ENCODE peak calls at places on chromosomes 12 and 14, in six cellular contexts. L is GM12865, P is brain microvascular endothelial cell, C is nephron progenitor cell, W is fibroblast of lung, V is cardiac fibroblast. K is an unnamed sample.

GRCh38 chr14:70887207-70888150 is 19.8 kb upstream of the PCNX1 start:
- DNase-seq in V (peak; percentile 84), C (no peak), P (peak; percentile 74), L (peak; percentile 79), W (peak; percentile 82), K (peak; percentile 52)

GRCh38 chr14:75832621-75833297 is 149.0 kb downstream of the TGFB3 start:
- DNase-seq in V (peak; percentile 71), W (peak; percentile 91), C (no peak), L (no peak), P (peak; percentile 36), K (peak; percentile 86)

GRCh38 chr12:57091633-57092528 is 3.0 kb downstream of the NAB2 start:
- DNase-seq in P (no peak), V (no peak), C (no peak), L (no peak), W (no peak), K (no peak)

GRCh38 chr14:22386924-22387775 is 201.9 kb downstream of the DAD1 start:
- DNase-seq in V (peak; percentile 85), L (peak; percentile 90), P (peak; percentile 70), W (peak; percentile 62), C (peak; percentile 79), K (peak; percentile 57)

GRCh38 chr14:68574906-68575305 is 218.0 kb downstream of the ZFP36L1 start:
- DNase-seq in V (peak; percentile 51), P (no peak), C (no peak), W (peak; percentile 65), L (no peak), K (peak; percentile 52)

GRCh38 chr14:61031026-61031425 is 50.0 kb downstream of the SLC38A6 start:
- DNase-seq in W (no peak), L (no peak), V (no peak), P (no peak), C (no peak), K (no peak)

GRCh38 chr12:4118017-4118510 is 155.5 kb upstream of the CCND2 start:
- DNase-seq in W (peak; percentile 62), C (no peak), V (peak; percentile 42), L (peak; percentile 93), P (peak; percentile 9), K (peak; percentile 31)

GRCh38 chr14:73237219-73237785 is at the start of gene PAPLN:
- DNase-seq in W (peak; percentile 12), V (peak; percentile 24), P (no peak), L (no peak), C (no peak), K (no peak)

GRCh38 chr12:11836282-11836963 is 186.9 kb downstream of the ETV6 start:
- DNase-seq in W (no peak), C (no peak), P (no peak), L (peak; percentile 98), V (no peak), K (no peak)

GRCh38 chr12:79121486-79121885 is 256.9 kb downstream of the SYT1 start:
- DNase-seq in V (peak; percentile 9), P (no peak), W (no peak), C (no peak), L (peak; percentile 12), K (no peak)

GRCh38 chr14:99523661-99524050 is 42.4 kb downstream of the CCNK start:
- DNase-seq in V (no peak), P (no peak), C (no peak), L (no peak), W (no peak), K (no peak)

GRCh38 chr12:76153616-76154015 is 69.1 kb upstream of the NAP1L1 start:
- DNase-seq in W (no peak), P (no peak), V (no peak), L (peak; percentile 18), C (no peak), K (no peak)

GRCh38 chr12:106962291-106962690 is 6.6 kb downstream of the TMEM263 start:
- DNase-seq in W (no peak), C (no peak), V (no peak), P (no peak), L (no peak), K (peak; percentile 39)

GRCh38 chr12:7934153-7934552 is 1.8 kb downstream of the SLC2A3 start:
- DNase-seq in V (peak; percentile 21), P (no peak), W (no peak), L (peak; percentile 15), C (no peak), K (no peak)

GRCh38 chr12:7935464-7935772 is 569 bp downstream of the SLC2A3 start:
- DNase-seq in P (no peak), L (peak; percentile 25), C (no peak), W (no peak), V (no peak), K (no peak)

GRCh38 chr12:7933255-7933726 is 2.7 kb downstream of the SLC2A3 start:
- DNase-seq in W (peak; percentile 95), L (peak; percentile 95), V (peak; percentile 97), P (peak; percentile 91), C (peak; percentile 71), K (peak; percentile 95)

GRCh38 chr12:7935773-7936581 is at the start of gene SLC2A3:
- DNase-seq in P (peak; percentile 87), C (peak; percentile 40), W (peak; percentile 91), V (peak; percentile 94), L (peak; percentile 82), K (peak; percentile 92)

DNA sequence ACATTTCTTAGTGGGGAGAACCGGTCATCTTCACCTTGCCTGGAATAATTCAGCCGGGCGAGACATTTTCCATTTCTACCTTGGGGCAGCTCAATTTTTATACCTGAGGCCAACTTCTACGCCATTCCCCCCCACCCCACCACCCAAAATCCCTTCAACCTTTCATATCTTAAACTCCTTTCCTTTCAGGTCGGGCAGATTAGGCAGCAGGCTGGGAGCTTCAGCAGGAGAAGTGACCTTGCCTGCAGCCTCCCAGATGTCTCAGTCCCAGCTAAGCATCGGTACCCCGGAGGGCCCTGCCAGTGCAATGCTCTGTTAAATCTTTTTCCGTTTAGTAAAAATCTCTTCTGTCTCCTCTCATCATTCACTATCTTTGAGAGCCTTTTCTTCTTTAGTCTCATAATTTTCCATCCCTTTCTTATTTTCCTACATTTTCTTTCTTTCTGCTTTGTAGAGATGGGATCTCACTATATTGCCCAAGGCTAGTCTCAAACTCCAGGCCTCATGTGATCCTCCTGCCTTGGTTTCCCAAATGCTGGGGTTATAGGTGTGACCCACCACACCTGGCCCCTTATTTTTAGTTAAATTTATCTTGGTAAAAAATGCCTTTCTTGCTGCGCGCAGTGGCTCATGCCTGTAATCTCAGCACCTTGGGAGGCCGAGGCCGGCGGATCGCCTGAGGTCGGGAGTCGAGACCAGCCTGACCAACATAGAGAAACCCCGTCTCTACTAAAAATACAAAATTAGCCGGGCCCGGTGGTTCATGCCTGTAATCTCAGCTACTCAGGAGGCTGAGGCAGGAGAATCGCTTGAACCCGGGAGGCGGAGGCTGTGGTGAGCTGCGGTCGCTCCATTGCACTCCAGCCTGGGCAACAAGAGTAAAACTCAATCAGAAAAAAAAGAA is 1.2 kb downstream of the SLC2A3 start:
- DNase-seq in P (no peak), L (peak; percentile 10), W (no peak), C (peak; percentile 15), V (no peak), K (no peak)
- TF ChIP-seq CTCF in P (no peak), L (no peak), W (no peak), C (no peak), V (no peak), K (no peak)

DNA sequence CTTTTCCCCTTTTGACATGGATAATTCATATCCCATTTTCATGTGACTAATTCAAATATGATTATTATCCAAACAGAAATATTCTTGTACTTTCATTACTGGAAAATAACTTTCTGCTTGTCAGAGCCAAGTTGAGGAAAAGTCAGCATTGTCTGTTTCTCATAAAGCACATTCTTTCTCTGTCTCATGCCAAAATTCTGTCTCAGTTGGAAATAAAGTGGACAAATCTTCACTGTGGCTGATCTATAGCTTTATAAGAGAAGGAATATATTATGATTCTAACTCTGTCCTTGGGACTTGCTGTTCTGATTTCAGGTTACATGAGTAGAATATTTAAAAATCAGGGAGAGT is 22.7 kb upstream of the PRICKLE1 start:
- DNase-seq in L (no peak), V (peak; percentile 21), W (peak; percentile 28), P (no peak), C (no peak), K (no peak)
- TF ChIP-seq CTCF in L (no peak), V (no peak), W (no peak), P (no peak), C (no peak), K (no peak)

GRCh38 chr14:104094056-104094708 is 8.7 kb downstream of the ASPG start:
- DNase-seq in W (no peak), C (no peak), V (no peak), L (no peak), P (no peak), K (no peak)
- TF ChIP-seq CTCF in W (no peak), C (no peak), V (no peak), L (no peak), P (no peak), K (no peak)

DNA sequence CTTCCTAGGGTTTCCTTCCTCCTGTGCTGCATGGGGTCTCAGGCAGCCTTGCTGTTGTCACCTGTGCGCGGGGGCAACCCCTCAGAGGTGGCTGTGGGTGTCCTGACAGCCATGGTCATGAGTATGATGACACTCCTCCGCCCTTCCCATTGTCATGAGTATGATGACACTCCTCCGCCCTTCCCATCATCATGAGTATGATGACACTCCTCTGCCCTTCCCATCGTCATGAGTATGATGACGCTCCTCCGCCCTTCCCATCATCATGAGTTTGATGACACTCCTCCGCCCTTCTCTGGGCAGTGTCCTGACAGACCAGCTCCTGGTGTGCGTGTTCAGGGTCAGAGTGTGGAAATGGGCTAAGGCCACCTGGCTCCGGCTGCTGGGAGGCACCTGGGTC is 39.9 kb downstream of the FBRSL1 start:
- DNase-seq in W (no peak), C (no peak), V (no peak), P (no peak), L (no peak), K (no peak)
- TF ChIP-seq CTCF in W (no peak), C (no peak), V (no peak), P (no peak), L (no peak), K (no peak)

DNA sequence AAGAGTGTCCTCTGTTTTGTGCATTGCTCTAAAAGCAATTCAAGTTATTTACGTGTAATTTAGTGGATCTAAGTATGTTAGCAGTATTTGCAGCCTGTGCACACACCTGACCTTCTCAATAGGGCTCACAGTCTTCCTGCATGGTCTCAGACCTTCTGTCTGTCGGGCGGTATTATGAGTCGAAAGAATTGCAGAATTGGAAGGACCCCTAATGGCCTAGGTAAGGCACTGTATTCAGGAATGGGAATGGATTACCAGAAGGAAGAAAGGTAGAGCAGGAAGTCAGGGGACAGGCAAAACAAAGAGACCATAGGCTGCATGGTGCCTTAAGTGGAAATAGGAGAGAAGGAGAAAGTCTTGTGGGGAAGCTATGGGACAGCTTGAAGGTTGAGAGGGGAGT is 341.6 kb downstream of the VRK1 start:
- DNase-seq in V (no peak), W (no peak), C (no peak), P (no peak), L (no peak), K (no peak)
- TF ChIP-seq CTCF in V (no peak), W (no peak), C (no peak), P (no peak), L (no peak), K (no peak)

DNA sequence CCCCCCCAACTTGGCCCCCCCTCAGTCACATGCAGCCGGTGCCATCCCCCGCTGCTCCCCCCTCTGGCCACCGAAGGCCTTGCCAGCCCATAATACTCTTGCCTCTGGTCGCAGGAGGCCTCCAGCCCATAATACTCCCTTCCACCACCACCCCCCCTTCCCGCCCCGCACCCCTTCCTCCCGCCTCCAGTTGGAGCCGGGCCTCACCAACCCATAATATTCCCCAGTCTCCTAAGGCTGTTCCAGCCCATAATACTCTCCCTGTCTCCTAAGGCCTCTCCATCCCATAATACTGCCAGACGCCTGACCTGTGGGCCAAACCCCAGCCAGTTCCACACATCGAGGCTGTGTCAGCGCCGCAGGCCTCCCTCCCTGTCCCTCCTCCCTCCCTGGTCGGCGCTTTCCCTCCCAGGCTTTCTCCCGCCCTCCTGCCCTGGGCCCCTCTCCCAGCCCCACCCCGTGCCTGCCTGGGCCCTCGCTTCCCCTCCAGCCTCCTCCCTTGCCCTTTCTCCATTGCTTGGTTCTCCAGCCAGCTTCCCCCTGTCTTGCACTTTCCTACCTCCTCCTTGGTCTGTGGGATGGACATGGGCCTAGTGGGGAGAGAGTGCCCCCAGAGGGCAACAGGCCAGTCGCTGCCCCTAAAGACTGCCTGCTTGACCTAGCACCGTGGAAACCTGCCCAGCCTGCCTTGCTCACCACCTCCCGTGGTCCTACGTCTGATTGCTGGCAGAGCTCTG is 6.8 kb upstream of the CHD4 start:
- DNase-seq in L (peak; percentile 82), W (peak; percentile 97), C (peak; percentile 88), P (peak; percentile 92), V (peak; percentile 98), K (peak; percentile 97)
- TF ChIP-seq CTCF in L (peak; percentile 6), W (peak; percentile 4), C (no peak), P (peak; percentile 36), V (no peak), K (no peak)